ENCODE peak calls at places on chromosomes 7 and 10, in five cellular contexts. One of them, this sample, is unnamed.
A peak's percentile ranks its signal among the peaks of the same experiment; 100 is the strongest.

GRCh38 chr7:19572566-19572965 is 136.3 kb downstream of the POLR1F start:
- DNase-seq in sigmoid colon: no peak
- DNase-seq in heart left ventricle: no peak
- DNase-seq in transverse colon: no peak
- DNase-seq in lower lobe of right lung: no peak
- DNase-seq in this sample: no peak

GRCh38 chr7:72403677-72404076 is 8.5 kb downstream of the CALN1 start:
- DNase-seq in heart left ventricle: no peak
- DNase-seq in transverse colon: no peak
- DNase-seq in lower lobe of right lung: no peak
- DNase-seq in sigmoid colon: no peak
- DNase-seq in this sample: no peak

GRCh38 chr7:95871078-95871848 is 98.9 kb downstream of the DYNC1I1 start:
- DNase-seq in heart left ventricle: no peak
- DNase-seq in lower lobe of right lung: no peak
- DNase-seq in sigmoid colon: no peak
- DNase-seq in transverse colon: no peak
- DNase-seq in this sample: no peak

GRCh38 chr7:76394962-76395361 is 14.5 kb downstream of the SSC4D start:
- DNase-seq in sigmoid colon: no peak
- DNase-seq in lower lobe of right lung: no peak
- DNase-seq in heart left ventricle: no peak
- DNase-seq in transverse colon: no peak
- DNase-seq in this sample: no peak

GRCh38 chr10:6083523-6084475 is 5.0 kb upstream of the RBM17 start:
- DNase-seq in sigmoid colon: no peak
- DNase-seq in transverse colon: no peak
- DNase-seq in heart left ventricle: no peak
- DNase-seq in lower lobe of right lung: no peak
- DNase-seq in this sample: no peak

GRCh38 chr7:46432666-46433065 is 511.6 kb upstream of the IGFBP3 start:
- DNase-seq in lower lobe of right lung: no peak
- DNase-seq in heart left ventricle: no peak
- DNase-seq in transverse colon: no peak
- DNase-seq in sigmoid colon: no peak
- DNase-seq in this sample: no peak

GRCh38 chr10:99849525-99849924 is 67.1 kb downstream of the ABCC2 start:
- DNase-seq in sigmoid colon: no peak
- DNase-seq in transverse colon: no peak
- DNase-seq in lower lobe of right lung: no peak
- DNase-seq in heart left ventricle: no peak
- DNase-seq in this sample: no peak

GRCh38 chr10:119652361-119652760 is 1.2 kb downstream of the BAG3 start:
- DNase-seq in heart left ventricle: no peak
- DNase-seq in transverse colon: no peak
- DNase-seq in sigmoid colon: no peak
- DNase-seq in lower lobe of right lung: no peak
- DNase-seq in this sample: no peak

GRCh38 chr10:133318494-133319127 is 9.9 kb downstream of the ZNF511 start:
- DNase-seq in heart left ventricle: peak; percentile 59
- DNase-seq in lower lobe of right lung: peak; percentile 81
- DNase-seq in transverse colon: peak; percentile 76
- DNase-seq in sigmoid colon: no peak
- DNase-seq in this sample: no peak

GRCh38 chr7:155456772-155457543 is 971 bp upstream of the EN2 start:
- DNase-seq in sigmoid colon: peak; percentile 79
- DNase-seq in lower lobe of right lung: no peak
- DNase-seq in transverse colon: peak; percentile 56
- DNase-seq in heart left ventricle: peak; percentile 68
- DNase-seq in this sample: no peak

GRCh38 chr10:93081834-93082233 is 8.1 kb downstream of the CYP26A1 start:
- DNase-seq in sigmoid colon: no peak
- DNase-seq in lower lobe of right lung: no peak
- DNase-seq in heart left ventricle: no peak
- DNase-seq in transverse colon: no peak
- DNase-seq in this sample: no peak

GRCh38 chr10:101273330-101273729 is 44.1 kb upstream of the LBX1 start:
- DNase-seq in sigmoid colon: no peak
- DNase-seq in heart left ventricle: no peak
- DNase-seq in transverse colon: no peak
- DNase-seq in lower lobe of right lung: no peak
- DNase-seq in this sample: no peak

GRCh38 chr7:98400538-98401427 is at the start of gene BAIAP2L1:
- DNase-seq in sigmoid colon: peak; percentile 67
- DNase-seq in lower lobe of right lung: peak; percentile 93
- DNase-seq in heart left ventricle: peak; percentile 75
- DNase-seq in transverse colon: peak; percentile 97
- DNase-seq in this sample: peak; percentile 57

GRCh38 chr10:124197301-124198148 is 104.1 kb upstream of the CHST15 start:
- DNase-seq in transverse colon: no peak
- DNase-seq in lower lobe of right lung: no peak
- DNase-seq in sigmoid colon: no peak
- DNase-seq in heart left ventricle: no peak
- DNase-seq in this sample: no peak

GRCh38 chr7:95335093-95335492 is 10.8 kb upstream of the PON1 start:
- DNase-seq in heart left ventricle: no peak
- DNase-seq in sigmoid colon: no peak
- DNase-seq in transverse colon: no peak
- DNase-seq in lower lobe of right lung: no peak
- DNase-seq in this sample: no peak

GRCh38 chr7:142461437-142461836 is 203.6 kb upstream of the PRSS58 start:
- DNase-seq in sigmoid colon: no peak
- DNase-seq in heart left ventricle: no peak
- DNase-seq in transverse colon: no peak
- DNase-seq in lower lobe of right lung: no peak
- DNase-seq in this sample: no peak

GRCh38 chr10:44314802-44315460 is 70.0 kb downstream of the CXCL12 start:
- DNase-seq in transverse colon: no peak
- DNase-seq in lower lobe of right lung: no peak
- DNase-seq in sigmoid colon: no peak
- DNase-seq in heart left ventricle: no peak
- DNase-seq in this sample: no peak

GRCh38 chr7:2315787-2316186 is 1.5 kb upstream of the SNX8 start:
- DNase-seq in sigmoid colon: no peak
- DNase-seq in lower lobe of right lung: no peak
- DNase-seq in transverse colon: no peak
- DNase-seq in heart left ventricle: no peak
- DNase-seq in this sample: no peak

GRCh38 chr7:2325028-2325625 is 10.9 kb upstream of the SNX8 start:
- DNase-seq in heart left ventricle: no peak
- DNase-seq in lower lobe of right lung: no peak
- DNase-seq in transverse colon: no peak
- DNase-seq in sigmoid colon: no peak
- DNase-seq in this sample: no peak

GRCh38 chr7:2316578-2316977 is 2.3 kb upstream of the SNX8 start:
- DNase-seq in lower lobe of right lung: no peak
- DNase-seq in transverse colon: no peak
- DNase-seq in heart left ventricle: no peak
- DNase-seq in sigmoid colon: no peak
- DNase-seq in this sample: no peak

GRCh38 chr7:2317556-2318293 is 3.5 kb upstream of the SNX8 start:
- DNase-seq in transverse colon: no peak
- DNase-seq in sigmoid colon: no peak
- DNase-seq in heart left ventricle: no peak
- DNase-seq in lower lobe of right lung: no peak
- DNase-seq in this sample: no peak

GRCh38 chr7:2321020-2321419 is 6.8 kb upstream of the SNX8 start:
- DNase-seq in lower lobe of right lung: no peak
- DNase-seq in sigmoid colon: no peak
- DNase-seq in heart left ventricle: no peak
- DNase-seq in transverse colon: no peak
- DNase-seq in this sample: no peak
- TF ChIP-seq CTCF in lower lobe of right lung: no peak
- TF ChIP-seq CTCF in sigmoid colon: no peak
- TF ChIP-seq CTCF in heart left ventricle: no peak
- TF ChIP-seq CTCF in transverse colon: no peak
- TF ChIP-seq CTCF in this sample: no peak

GRCh38 chr10:126576336-126576735 is 94.2 kb downstream of the C10orf90 start:
- DNase-seq in heart left ventricle: no peak
- DNase-seq in transverse colon: no peak
- DNase-seq in sigmoid colon: no peak
- DNase-seq in lower lobe of right lung: no peak
- DNase-seq in this sample: no peak

GRCh38 chr10:126569513-126570447 is 100.7 kb downstream of the C10orf90 start:
- DNase-seq in transverse colon: no peak
- DNase-seq in sigmoid colon: no peak
- DNase-seq in heart left ventricle: no peak
- DNase-seq in lower lobe of right lung: no peak
- DNase-seq in this sample: no peak

GRCh38 chr10:126568809-126569208 is 101.7 kb downstream of the C10orf90 start:
- DNase-seq in transverse colon: no peak
- DNase-seq in heart left ventricle: no peak
- DNase-seq in lower lobe of right lung: no peak
- DNase-seq in sigmoid colon: no peak
- DNase-seq in this sample: no peak

GRCh38 chr10:126570631-126571170 is 99.8 kb downstream of the C10orf90 start:
- DNase-seq in heart left ventricle: no peak
- DNase-seq in sigmoid colon: no peak
- DNase-seq in lower lobe of right lung: no peak
- DNase-seq in transverse colon: no peak
- DNase-seq in this sample: no peak

DNA sequence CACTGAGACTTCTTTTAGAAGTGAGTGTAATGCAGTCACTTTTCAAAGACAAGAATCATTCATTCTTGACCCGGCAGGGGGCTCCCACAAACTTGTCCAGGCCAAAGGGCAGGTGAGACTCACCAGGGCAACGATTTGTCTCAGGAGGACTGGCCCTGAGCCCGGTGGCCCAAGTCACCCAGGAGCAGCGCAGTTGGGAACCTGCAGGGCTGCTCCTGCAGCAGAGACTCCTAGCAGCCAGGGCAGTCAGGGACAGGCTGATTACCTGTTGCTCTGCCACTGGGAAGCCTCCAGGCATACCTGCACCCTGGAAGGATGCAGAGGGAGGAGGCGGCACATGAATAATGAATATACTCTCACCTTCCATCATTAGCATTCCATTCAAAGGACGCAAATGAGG is 99.3 kb downstream of the C10orf90 start:
- DNase-seq in sigmoid colon: no peak
- DNase-seq in heart left ventricle: no peak
- DNase-seq in lower lobe of right lung: no peak
- DNase-seq in transverse colon: no peak
- DNase-seq in this sample: no peak
- TF ChIP-seq CTCF in sigmoid colon: no peak
- TF ChIP-seq CTCF in heart left ventricle: no peak
- TF ChIP-seq CTCF in lower lobe of right lung: no peak
- TF ChIP-seq CTCF in transverse colon: no peak
- TF ChIP-seq CTCF in this sample: no peak

GRCh38 chr7:127158659-127159058 is 94.1 kb downstream of the GRM8 start:
- DNase-seq in lower lobe of right lung: no peak
- DNase-seq in heart left ventricle: no peak
- DNase-seq in sigmoid colon: no peak
- DNase-seq in transverse colon: no peak
- DNase-seq in this sample: no peak
- TF ChIP-seq CTCF in lower lobe of right lung: no peak
- TF ChIP-seq CTCF in heart left ventricle: no peak
- TF ChIP-seq CTCF in sigmoid colon: no peak
- TF ChIP-seq CTCF in transverse colon: no peak
- TF ChIP-seq CTCF in this sample: no peak

GRCh38 chr7:104160375-104160774 is 47.4 kb downstream of the ORC5 start:
- DNase-seq in sigmoid colon: no peak
- DNase-seq in heart left ventricle: no peak
- DNase-seq in transverse colon: no peak
- DNase-seq in lower lobe of right lung: no peak
- DNase-seq in this sample: no peak
- TF ChIP-seq CTCF in sigmoid colon: peak; percentile 24
- TF ChIP-seq CTCF in heart left ventricle: no peak
- TF ChIP-seq CTCF in transverse colon: peak; percentile 16
- TF ChIP-seq CTCF in lower lobe of right lung: peak; percentile 35
- TF ChIP-seq CTCF in this sample: no peak

GRCh38 chr10:58920655-58921003 is 255.8 kb upstream of the PHYHIPL start:
- DNase-seq in lower lobe of right lung: no peak
- DNase-seq in heart left ventricle: no peak
- DNase-seq in sigmoid colon: no peak
- DNase-seq in transverse colon: no peak
- DNase-seq in this sample: no peak

GRCh38 chr10:58919927-58920654 is 256.4 kb upstream of the PHYHIPL start:
- DNase-seq in sigmoid colon: no peak
- DNase-seq in lower lobe of right lung: no peak
- DNase-seq in transverse colon: no peak
- DNase-seq in heart left ventricle: no peak
- DNase-seq in this sample: no peak

GRCh38 chr10:58918887-58919286 is 257.6 kb upstream of the PHYHIPL start:
- DNase-seq in sigmoid colon: no peak
- DNase-seq in heart left ventricle: no peak
- DNase-seq in transverse colon: no peak
- DNase-seq in lower lobe of right lung: no peak
- DNase-seq in this sample: no peak

GRCh38 chr10:58925381-58925780 is 251.1 kb upstream of the PHYHIPL start:
- DNase-seq in transverse colon: no peak
- DNase-seq in sigmoid colon: no peak
- DNase-seq in lower lobe of right lung: no peak
- DNase-seq in heart left ventricle: no peak
- DNase-seq in this sample: no peak

DNA sequence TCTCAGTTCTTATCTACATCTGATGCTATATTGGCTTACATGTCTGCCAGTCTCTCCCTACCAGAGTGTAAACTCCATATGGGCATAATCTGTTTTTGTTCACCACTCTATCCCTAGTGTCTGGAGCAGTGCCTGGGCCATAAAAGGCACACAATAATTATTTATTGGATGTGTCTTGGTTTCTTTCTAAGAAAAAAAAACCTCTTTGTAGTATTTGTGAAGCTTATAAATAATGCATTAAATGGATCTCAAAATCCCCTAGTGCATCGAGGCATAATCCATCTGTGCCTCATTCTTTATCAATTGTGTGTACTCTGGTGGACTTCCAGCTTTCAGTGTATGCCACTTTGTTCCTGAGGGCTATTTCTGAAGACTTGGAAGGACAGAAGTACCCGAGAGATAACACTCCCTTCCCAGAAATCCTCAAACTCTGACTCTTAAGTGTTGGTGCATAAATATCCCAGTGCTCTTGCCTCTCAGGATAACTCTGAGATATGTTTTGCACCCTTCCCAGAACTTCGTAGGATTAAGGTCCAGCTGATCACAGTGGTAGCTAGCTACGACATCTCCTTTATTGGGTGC is 255.0 kb upstream of the PHYHIPL start:
- DNase-seq in heart left ventricle: no peak
- DNase-seq in lower lobe of right lung: no peak
- DNase-seq in transverse colon: no peak
- DNase-seq in sigmoid colon: no peak
- DNase-seq in this sample: no peak
- TF ChIP-seq CTCF in heart left ventricle: no peak
- TF ChIP-seq CTCF in lower lobe of right lung: no peak
- TF ChIP-seq CTCF in transverse colon: no peak
- TF ChIP-seq CTCF in sigmoid colon: no peak
- TF ChIP-seq CTCF in this sample: no peak

GRCh38 chr10:122206471-122207065 is 64.5 kb upstream of the BTBD16 start:
- DNase-seq in transverse colon: no peak
- DNase-seq in lower lobe of right lung: no peak
- DNase-seq in heart left ventricle: no peak
- DNase-seq in sigmoid colon: no peak
- DNase-seq in this sample: no peak
- TF ChIP-seq CTCF in transverse colon: no peak
- TF ChIP-seq CTCF in lower lobe of right lung: no peak
- TF ChIP-seq CTCF in heart left ventricle: no peak
- TF ChIP-seq CTCF in sigmoid colon: no peak
- TF ChIP-seq CTCF in this sample: no peak

This sample was measured in omental fat pad.